ENCODE peak calls at places on chromosome 13, in ten cellular contexts. S is fibroblast of lung; Q is fibroblast of mammary gland; A is AG10803; O is GM12865; L is IMR-90; M is ascending aorta; R is CD8-positive, alpha-beta T cell; X is tibial nerve; U is OCI-LY7. F is an unnamed sample.

GRCh38 chr13:105446197-105446596 is 1089.3 kb downstream of the EFNB2 start:
- DNase-seq in L (peak; percentile 54), O (no peak), U (no peak), S (no peak), A (peak; percentile 5), Q (peak; percentile 10), R (no peak), M (no peak), X (no peak), F (no peak)

GRCh38 chr13:85806553-85807175 is 7.4 kb upstream of the SLITRK6 start:
- DNase-seq in R (no peak), O (peak; percentile 41), M (no peak), X (no peak), S (peak; percentile 30), Q (peak; percentile 63), L (peak; percentile 61), U (peak; percentile 65), A (peak; percentile 37), F (peak; percentile 51)

GRCh38 chr13:60164490-60164889 is 762 bp upstream of the DIAPH3 start:
- DNase-seq in X (no peak), R (no peak), S (peak; percentile 29), A (peak; percentile 30), Q (no peak), M (no peak), L (peak; percentile 2), U (no peak), O (peak; percentile 7), F (no peak)

GRCh38 chr13:24097667-24098066 is 62.9 kb upstream of the SPATA13 start:
- DNase-seq in O (peak; percentile 22), U (no peak), X (no peak), A (no peak), S (no peak), Q (no peak), R (no peak), M (no peak), L (no peak), F (peak; percentile 92)

GRCh38 chr13:47008318-47008717 is 111.5 kb upstream of the HTR2A start:
- DNase-seq in M (no peak), L (no peak), A (no peak), R (no peak), Q (no peak), O (no peak), S (no peak), U (no peak), X (no peak), F (no peak)

GRCh38 chr13:32448224-32448623 is 20.3 kb upstream of the N4BP2L1 start:
- DNase-seq in O (no peak), S (no peak), M (no peak), A (no peak), L (no peak), Q (no peak), U (no peak), X (no peak), R (no peak), F (no peak)

GRCh38 chr13:76853481-76853880 is 32.7 kb downstream of the KCTD12 start:
- DNase-seq in M (no peak), Q (no peak), X (no peak), A (no peak), U (no peak), R (no peak), O (no peak), S (peak; percentile 60), L (no peak), F (no peak)

GRCh38 chr13:79812070-79812850 is 331.3 kb downstream of the NDFIP2 start:
- DNase-seq in X (no peak), O (peak; percentile 38), A (no peak), U (no peak), L (no peak), R (no peak), Q (no peak), S (no peak), M (no peak), F (no peak)

GRCh38 chr13:98390086-98390697 is 186.7 kb downstream of the STK24 start:
- DNase-seq in X (no peak), R (no peak), M (no peak), O (no peak), Q (peak; percentile 82), L (peak; percentile 20), A (peak; percentile 72), U (no peak), S (peak; percentile 20), F (no peak)

GRCh38 chr13:46926856-46927625 is 30.2 kb upstream of the HTR2A start:
- DNase-seq in U (no peak), X (no peak), R (no peak), S (peak; percentile 29), O (no peak), A (peak; percentile 77), Q (peak; percentile 57), L (peak; percentile 9), M (no peak), F (no peak)

GRCh38 chr13:59247166-59247565 is 916.6 kb downstream of the DIAPH3 start:
- DNase-seq in M (no peak), X (no peak), Q (no peak), S (no peak), L (no peak), O (no peak), R (no peak), U (no peak), A (no peak), F (no peak)

GRCh38 chr13:27868639-27869435 is 51.0 kb upstream of the PDX1 start:
- DNase-seq in Q (peak; percentile 11), U (peak; percentile 20), X (no peak), M (no peak), R (no peak), L (peak; percentile 5), O (peak; percentile 28), A (peak; percentile 6), S (no peak), F (no peak)

GRCh38 chr13:50358221-50358620 is 343.0 kb downstream of the KCNRG start:
- DNase-seq in R (no peak), A (no peak), L (no peak), S (peak; percentile 27), Q (no peak), M (no peak), X (no peak), U (no peak), O (no peak), F (no peak)
- H3K4me3 ChIP-seq in R (no peak overlapping the region), A (no peak overlapping the region), L (no peak overlapping the region), S (no peak overlapping the region), Q (no peak overlapping the region), M (no peak overlapping the region), X (no peak overlapping the region), U (no peak overlapping the region), O (no peak overlapping the region), F (no peak overlapping the region)

DNA sequence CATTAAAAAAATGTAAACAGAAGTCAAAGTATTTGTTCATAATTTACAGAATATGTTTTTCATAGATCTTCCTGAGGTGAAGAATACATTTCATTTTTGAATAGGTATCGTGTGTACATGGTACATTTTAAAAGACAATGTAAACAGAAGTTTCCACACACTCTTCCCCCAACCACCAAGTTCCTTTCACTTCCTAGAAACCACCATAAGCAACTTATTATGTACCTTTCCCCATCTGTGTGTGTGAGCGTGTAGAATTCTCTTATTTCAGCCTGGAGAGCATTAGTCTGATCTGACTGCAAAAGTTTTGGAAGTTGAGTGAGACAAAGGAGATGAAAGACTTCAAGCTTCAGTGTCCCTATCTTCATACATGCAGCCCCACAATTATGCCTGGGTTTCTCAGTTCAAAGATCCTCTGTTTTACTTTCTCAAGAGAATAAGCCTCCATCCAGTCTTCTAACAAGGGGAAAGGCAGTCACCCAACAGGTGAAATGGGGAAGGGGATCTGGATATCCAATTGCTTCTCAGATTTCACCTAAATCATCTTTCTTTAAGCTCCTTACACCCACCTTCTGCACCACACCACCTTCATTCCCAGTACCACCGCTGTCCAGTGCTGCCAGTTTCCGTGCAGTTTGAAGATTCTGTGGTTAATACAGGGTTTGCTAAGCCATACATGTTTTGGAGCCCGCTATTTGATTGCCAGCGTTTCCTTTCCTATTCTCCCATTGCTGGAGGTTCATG is 2.1 kb downstream of the TEX30 start:
- DNase-seq in R (no peak), S (no peak), X (no peak), M (no peak), U (no peak), Q (no peak), O (no peak), A (no peak), L (no peak), F (no peak)
- H3K4me3 ChIP-seq in R (no peak overlapping the region), S (no peak overlapping the region), X (no peak overlapping the region), M (no peak overlapping the region), U (no peak overlapping the region), Q (no peak overlapping the region), O (no peak overlapping the region), A (no peak overlapping the region), L (no peak overlapping the region), F (no peak overlapping the region)

DNA sequence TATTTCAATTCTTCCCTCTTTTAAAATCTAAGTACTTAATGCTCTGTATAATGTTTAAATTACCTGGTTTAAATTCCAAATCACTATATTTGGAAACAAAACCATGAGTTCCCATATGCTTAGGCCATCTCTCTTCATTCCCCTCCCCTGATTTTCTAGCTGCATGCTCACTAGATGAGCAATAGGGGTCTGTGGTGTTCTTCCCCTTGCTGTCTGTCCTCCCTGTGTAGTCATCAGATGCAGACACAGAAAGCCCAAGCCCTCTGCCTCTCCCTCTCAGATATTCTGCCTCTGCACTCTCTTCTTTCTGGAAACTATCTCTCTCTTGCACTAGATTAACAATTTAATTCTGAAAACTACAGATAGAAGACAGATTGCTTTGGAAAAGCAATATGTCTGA is 1730.2 kb downstream of the OLFM4 start:
- DNase-seq in M (no peak), X (no peak), R (no peak), Q (no peak), A (no peak), S (no peak), U (no peak), L (no peak), O (no peak), F (no peak)
- H3K4me3 ChIP-seq in M (no peak overlapping the region), X (no peak overlapping the region), R (no peak overlapping the region), Q (no peak overlapping the region), A (no peak overlapping the region), S (no peak overlapping the region), U (no peak overlapping the region), L (no peak overlapping the region), O (no peak overlapping the region), F (no peak overlapping the region)

GRCh38 chr13:49116873-49117272 is 103.3 kb upstream of the MLNR start:
- DNase-seq in Q (no peak), U (no peak), X (no peak), A (no peak), L (no peak), R (no peak), O (no peak), S (no peak), M (no peak), F (no peak)

GRCh38 chr13:49108204-49108603 is 111.9 kb upstream of the MLNR start:
- DNase-seq in R (no peak), X (no peak), A (no peak), L (no peak), M (no peak), S (no peak), U (no peak), Q (no peak), O (no peak), F (no peak)

GRCh38 chr13:49110122-49110831 is 109.9 kb upstream of the MLNR start:
- DNase-seq in U (peak; percentile 92), L (peak; percentile 91), M (peak; percentile 33), S (peak; percentile 89), A (peak; percentile 89), Q (peak; percentile 93), O (peak; percentile 87), R (peak; percentile 60), X (peak; percentile 67), F (peak; percentile 92)

GRCh38 chr13:49112782-49113525 is 107.2 kb upstream of the MLNR start:
- DNase-seq in X (no peak), R (no peak), S (peak; percentile 39), O (no peak), A (no peak), L (peak; percentile 4), Q (peak; percentile 26), M (no peak), U (no peak), F (no peak)

GRCh38 chr13:49113526-49114286 is 106.4 kb upstream of the MLNR start:
- DNase-seq in O (no peak), X (no peak), M (no peak), L (peak; percentile 82), A (peak; percentile 62), R (no peak), U (no peak), Q (peak; percentile 78), S (peak; percentile 87), F (peak; percentile 18)
- H3K4me3 ChIP-seq in O (no peak overlapping the region), X (no peak overlapping the region), M (peak overlapping the region; percentile 3), L (no peak overlapping the region), A (no peak overlapping the region), R (no peak overlapping the region), U (no peak overlapping the region), Q (no peak overlapping the region), S (no peak overlapping the region), F (no peak overlapping the region)